ENCODE peak calls at places on chromosome 5, in five cellular contexts. One of them, this sample, is unnamed.

GRCh38 chr5:60630179-60630578 is 69.8 kb downstream of the DEPDC1B start:
- DNase-seq in fibroblast of mammary gland: no peak
- DNase-seq in AML-193: no peak
- DNase-seq in cardiac muscle cell: no peak
- DNase-seq in Ammon's horn: no peak
- DNase-seq in this sample: no peak

GRCh38 chr5:142906863-142907671 is 136.9 kb downstream of the ARHGAP26 start:
- DNase-seq in fibroblast of mammary gland: peak
- DNase-seq in AML-193: no peak
- DNase-seq in cardiac muscle cell: peak
- DNase-seq in Ammon's horn: peak
- DNase-seq in this sample: peak

GRCh38 chr5:115418788-115419187 is 122.3 kb upstream of the CCDC112 start:
- DNase-seq in fibroblast of mammary gland: no peak
- DNase-seq in AML-193: no peak
- DNase-seq in cardiac muscle cell: no peak
- DNase-seq in Ammon's horn: no peak
- DNase-seq in this sample: no peak

GRCh38 chr5:109141499-109142200 is 268.1 kb downstream of the PJA2 start:
- DNase-seq in fibroblast of mammary gland: peak
- DNase-seq in AML-193: no peak
- DNase-seq in cardiac muscle cell: no peak
- DNase-seq in Ammon's horn: no peak
- DNase-seq in this sample: no peak

GRCh38 chr5:150137168-150137957 is 18.3 kb downstream of the PDGFRB start:
- DNase-seq in fibroblast of mammary gland: no peak
- DNase-seq in AML-193: no peak
- DNase-seq in cardiac muscle cell: peak
- DNase-seq in Ammon's horn: no peak
- DNase-seq in this sample: peak

GRCh38 chr5:38105231-38105570 is 153.2 kb upstream of the EGFLAM start:
- DNase-seq in fibroblast of mammary gland: no peak
- DNase-seq in AML-193: no peak
- DNase-seq in cardiac muscle cell: no peak
- DNase-seq in Ammon's horn: no peak
- DNase-seq in this sample: no peak

GRCh38 chr5:115351356-115352195 is 55.1 kb upstream of the CCDC112 start:
- DNase-seq in fibroblast of mammary gland: peak
- DNase-seq in AML-193: no peak
- DNase-seq in cardiac muscle cell: peak
- DNase-seq in Ammon's horn: no peak
- DNase-seq in this sample: peak

GRCh38 chr5:150659360-150660107 is 1.5 kb upstream of the MYOZ3 start:
- DNase-seq in fibroblast of mammary gland: no peak
- DNase-seq in AML-193: no peak
- DNase-seq in cardiac muscle cell: no peak
- DNase-seq in Ammon's horn: no peak
- DNase-seq in this sample: no peak

GRCh38 chr5:24832021-24832420 is 187.2 kb upstream of the CDH10 start:
- DNase-seq in fibroblast of mammary gland: no peak
- DNase-seq in AML-193: no peak
- DNase-seq in cardiac muscle cell: no peak
- DNase-seq in Ammon's horn: no peak
- DNase-seq in this sample: no peak

GRCh38 chr5:174514983-174515394 is 209.4 kb upstream of the MSX2 start:
- DNase-seq in fibroblast of mammary gland: no peak
- DNase-seq in AML-193: no peak
- DNase-seq in cardiac muscle cell: no peak
- DNase-seq in Ammon's horn: peak
- DNase-seq in this sample: no peak